ENCODE peak calls at places on chromosomes 11 and 22, in nine cellular contexts. R, X, A, Y, W, Q, V, P and Z are unnamed samples.

GRCh38 chr11:34354782-34355181 is 3.0 kb downstream of the ABTB2 start:
- DNase-seq in Q (no peak), Y (no peak), A (no peak), X (no peak), W (no peak), P (no peak), R (no peak), V (no peak), Z (no peak)

GRCh38 chr22:39773976-39774539 is 119.5 kb downstream of the ENTHD1 start:
- DNase-seq in Q (no peak), V (no peak), W (no peak), R (no peak), P (no peak), A (no peak), X (no peak), Y (peak), Z (no peak)

GRCh38 chr11:94800394-94800793 is 32.2 kb downstream of the AMOTL1 start:
- DNase-seq in R (peak), V (no peak), Y (peak), W (no peak), A (peak), X (no peak), Q (peak), P (no peak), Z (peak)

GRCh38 chr11:48096588-48097525 is 116.5 kb downstream of the PTPRJ start:
- DNase-seq in V (no peak), R (no peak), Q (no peak), Y (no peak), W (no peak), X (no peak), P (no peak), A (no peak), Z (peak)

GRCh38 chr11:86639172-86639571 is 33.2 kb downstream of the ME3 start:
- DNase-seq in X (no peak), W (no peak), P (no peak), V (no peak), Y (no peak), A (no peak), Q (no peak), R (no peak), Z (no peak)

GRCh38 chr11:108887436-108888238 is 222.8 kb downstream of the DDX10 start:
- DNase-seq in W (no peak), X (no peak), V (peak), A (no peak), Y (no peak), R (no peak), Q (no peak), P (no peak), Z (no peak)

GRCh38 chr11:101428918-101429317 is 154.9 kb downstream of the TRPC6 start:
- DNase-seq in P (no peak), R (no peak), Q (no peak), W (no peak), V (peak), Y (no peak), A (no peak), X (no peak), Z (no peak)

GRCh38 chr11:20004856-20005255 is 155.4 kb downstream of the DBX1 start:
- DNase-seq in P (no peak), Y (no peak), V (no peak), R (no peak), Q (no peak), A (no peak), X (no peak), W (no peak), Z (no peak)

GRCh38 chr11:134244593-134244992 is 8.6 kb downstream of the THYN1 start:
- DNase-seq in V (no peak), P (no peak), A (no peak), Y (no peak), Q (no peak), W (no peak), R (no peak), X (no peak), Z (no peak)

GRCh38 chr11:68825603-68826002 is 16.1 kb downstream of the CPT1A start:
- DNase-seq in W (no peak), P (peak), Q (no peak), R (no peak), Y (no peak), V (no peak), A (no peak), X (peak), Z (no peak)

GRCh38 chr11:72446929-72447753 is 12.8 kb upstream of the CLPB start:
- DNase-seq in W (no peak), Q (no peak), R (no peak), A (peak), V (peak), X (no peak), P (no peak), Y (peak), Z (no peak)

GRCh38 chr11:60786811-60787567 is 1.9 kb downstream of the MS4A10 start:
- DNase-seq in W (peak), R (peak), Y (no peak), Q (peak), V (peak), P (peak), A (peak), X (peak), Z (peak)

GRCh38 chr11:104672897-104673296 is 225.4 kb downstream of the CASP12 start:
- DNase-seq in W (no peak), Q (no peak), X (no peak), V (no peak), Y (no peak), R (no peak), A (no peak), P (no peak), Z (no peak)

GRCh38 chr11:67248653-67249052 is 17.6 kb upstream of the GRK2 start:
- DNase-seq in X (peak), Q (no peak), P (no peak), R (no peak), A (peak), V (no peak), W (peak), Y (peak), Z (no peak)

GRCh38 chr11:72705442-72706365 is 31.5 kb upstream of the PDE2A start:
- DNase-seq in V (no peak), A (no peak), R (no peak), Q (no peak), Y (no peak), X (peak), W (no peak), P (no peak), Z (no peak)

GRCh38 chr11:116796548-116796947 is 4.9 kb upstream of the APOA5 start:
- DNase-seq in A (no peak), V (no peak), Y (no peak), X (no peak), W (no peak), P (no peak), Q (no peak), R (no peak), Z (no peak)

GRCh38 chr11:27514076-27514475 is 7.5 kb upstream of the LIN7C start:
- DNase-seq in Y (peak), X (no peak), W (peak), R (no peak), P (no peak), V (no peak), A (no peak), Q (no peak), Z (no peak)
- H3K27ac ChIP-seq in Y (no peak), X (no peak), W (peak), R (peak), P (no peak), V (no peak), A (no peak), Q (no peak), Z (peak)

DNA sequence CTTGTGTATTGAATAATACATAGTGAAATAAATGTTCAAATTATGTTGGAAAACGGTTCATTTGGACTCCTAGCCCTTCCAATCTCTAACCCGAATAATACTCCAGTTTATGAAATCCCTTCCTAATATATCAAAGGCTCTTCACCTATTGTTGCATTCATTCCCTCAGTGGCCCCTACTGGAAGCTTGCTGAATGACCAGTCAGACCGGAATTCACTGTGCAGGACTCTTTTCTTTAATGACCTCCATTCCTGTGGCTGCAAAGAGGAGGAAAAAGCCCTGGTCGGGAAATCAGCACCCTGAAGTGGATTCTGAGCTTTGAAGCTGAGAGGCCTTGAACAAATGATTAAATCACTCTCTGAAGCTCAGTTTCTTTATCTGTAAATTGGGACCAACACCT is 19.1 kb upstream of the RCN1 start:
- DNase-seq in P (no peak), Y (no peak), R (no peak), Q (no peak), W (no peak), A (peak), V (peak), X (no peak), Z (no peak)
- TF ChIP-seq CTCF in P (peak), Y (no peak), R (no peak), Q (no peak), W (no peak), A (no peak), V (peak), X (no peak), Z (no peak)

DNA sequence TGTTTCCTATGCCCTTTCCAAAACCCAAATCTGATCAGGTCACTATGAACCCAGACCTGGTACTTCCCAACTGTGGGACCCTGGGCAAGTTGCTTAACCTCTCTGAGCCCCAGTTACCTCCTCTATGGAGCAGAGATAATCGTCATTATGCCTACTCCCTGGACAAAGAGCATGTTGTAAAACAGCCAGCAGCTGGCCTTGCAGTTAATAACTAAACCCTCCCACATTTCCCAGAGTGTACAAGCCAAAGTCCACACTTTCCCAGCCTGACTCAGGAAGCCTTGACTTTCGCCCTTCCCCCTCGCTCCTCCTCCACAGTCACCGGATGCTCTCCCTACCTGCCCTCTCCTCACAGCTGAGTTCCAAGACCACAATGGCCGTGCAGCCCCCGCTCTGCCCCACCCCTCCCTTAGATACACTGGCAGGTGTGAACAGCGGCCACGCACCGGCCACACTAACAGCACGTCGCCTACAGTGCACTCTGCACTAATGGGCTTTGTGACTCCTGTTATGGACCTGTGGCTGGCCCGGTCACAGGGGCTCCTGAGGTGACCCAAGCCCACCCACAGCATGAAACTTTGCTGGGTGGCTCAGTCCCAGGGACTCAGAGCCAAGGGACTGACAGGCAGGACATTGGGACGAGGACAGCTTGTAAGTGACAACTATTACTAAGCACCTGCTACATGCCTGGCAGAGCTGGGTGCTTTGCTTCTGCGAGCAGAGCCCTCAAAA is 15.6 kb upstream of the MFNG start:
- DNase-seq in W (peak), X (peak), V (peak), P (peak), R (peak), Q (no peak), A (peak), Y (peak), Z (peak)
- H3K4me3 ChIP-seq in W (no peak), X (peak), V (no peak), P (no peak), R (no peak), Q (no peak), A (no peak), Y (no peak), Z (peak)

GRCh38 chr11:78427615-78428272 is 10.1 kb upstream of the GAB2 start:
- DNase-seq in W (no peak), R (no peak), Q (no peak), Y (no peak), A (no peak), P (no peak), V (no peak), X (no peak), Z (no peak)

GRCh38 chr11:78428773-78429172 is 11.2 kb upstream of the GAB2 start:
- DNase-seq in A (no peak), V (no peak), Q (no peak), X (no peak), R (no peak), W (no peak), Y (no peak), P (no peak), Z (no peak)

GRCh38 chr11:78429209-78429608 is 11.6 kb upstream of the GAB2 start:
- DNase-seq in V (no peak), Y (no peak), A (no peak), R (no peak), P (no peak), W (no peak), Q (no peak), X (no peak), Z (no peak)

GRCh38 chr11:78428273-78428651 is 10.6 kb upstream of the GAB2 start:
- DNase-seq in P (no peak), X (no peak), R (no peak), V (no peak), Q (no peak), W (no peak), A (no peak), Y (no peak), Z (no peak)

GRCh38 chr11:78429667-78430066 is 12.0 kb upstream of the GAB2 start:
- DNase-seq in A (no peak), X (no peak), R (no peak), Q (no peak), Y (no peak), V (no peak), P (no peak), W (no peak), Z (no peak)
- H3K27ac ChIP-seq in A (no peak), X (no peak), R (no peak), Q (no peak), Y (no peak), V (no peak), P (no peak), W (no peak), Z (no peak)

GRCh38 chr11:93775289-93775688 is 8.8 kb upstream of the MED17 start:
- DNase-seq in X (no peak), V (peak), P (no peak), Y (no peak), R (no peak), A (no peak), Q (no peak), W (no peak), Z (no peak)
- TF ChIP-seq CTCF in X (no peak), V (peak), P (no peak), Y (no peak), R (no peak), A (no peak), Q (no peak), W (no peak), Z (no peak)